ENCODE peak calls at places on chromosomes 3 and 15, in eight cellular contexts. N, E, G, O, Q, K, J and V are unnamed samples. For H3K9me3, the result is how much of the 10 kb centered on the place peaks cover.

GRCh38 chr3:116614795-116615362 is 94.7 kb upstream of the TUSC7 start:
- DNase-seq in N (no peak), E (peak), G (no peak), O (peak), Q (no peak), K (no peak), J (no peak), V (no peak)

GRCh38 chr3:134972836-134973455 is 177.9 kb downstream of the EPHB1 start:
- DNase-seq in N (no peak), E (no peak), G (no peak), O (no peak), Q (no peak), K (no peak), J (no peak), V (no peak)

GRCh38 chr3:168250415-168250861 is 154.7 kb upstream of the GOLIM4 start:
- DNase-seq in N (no peak), E (peak), G (no peak), O (peak), Q (no peak), K (no peak), J (no peak), V (no peak)

GRCh38 chr3:165800970-165801369 is 36.3 kb downstream of the BCHE start:
- DNase-seq in N (no peak), E (peak), G (no peak), O (no peak), Q (no peak), K (no peak), J (no peak), V (no peak)

GRCh38 chr15:29988689-29989088 is 94.1 kb upstream of the GOLGA8J start:
- DNase-seq in N (no peak), E (no peak), G (no peak), O (no peak), Q (no peak), K (no peak), J (no peak), V (no peak)

GRCh38 chr15:99385865-99386264 is 134.6 kb downstream of the LRRC28 start:
- DNase-seq in N (peak), E (peak), G (peak), O (peak), Q (no peak), K (peak), J (no peak), V (no peak)

GRCh38 chr3:2655229-2655701 is 454.9 kb downstream of the IL5RA start:
- DNase-seq in N (no peak), E (peak), G (no peak), O (no peak), Q (no peak), K (no peak), J (no peak), V (no peak)

GRCh38 chr3:67460841-67461240 is 193.6 kb downstream of the SUCLG2 start:
- DNase-seq in N (no peak), E (no peak), G (no peak), O (peak), Q (no peak), K (no peak), J (no peak), V (no peak)

GRCh38 chr15:68278345-68279217 is 1.0 kb downstream of the FEM1B start:
- DNase-seq in N (peak), E (peak), G (no peak), O (peak), Q (no peak), K (no peak), J (no peak), V (no peak)

GRCh38 chr3:143083781-143084180 is 35.8 kb upstream of the CHST2 start:
- DNase-seq in N (no peak), E (no peak), G (no peak), O (no peak), Q (no peak), K (no peak), J (no peak), V (no peak)

GRCh38 chr15:41502787-41503668 is 9.4 kb downstream of the ITPKA start:
- DNase-seq in N (no peak), E (no peak), G (no peak), O (no peak), Q (no peak), K (no peak), J (no peak), V (no peak)

GRCh38 chr3:53178246-53178645 is 17.2 kb downstream of the PRKCD start:
- DNase-seq in N (no peak), E (no peak), G (no peak), O (no peak), Q (no peak), K (no peak), J (no peak), V (no peak)

GRCh38 chr3:46943237-46944187 is 33.0 kb downstream of the CCDC12 start:
- DNase-seq in N (no peak), E (no peak), G (peak), O (no peak), Q (no peak), K (no peak), J (no peak), V (no peak)

GRCh38 chr3:108312656-108313055 is 16.3 kb downstream of the HHLA2 start:
- DNase-seq in N (no peak), E (peak), G (no peak), O (peak), Q (no peak), K (peak), J (no peak), V (no peak)

GRCh38 chr15:80066912-80067311 is 7.4 kb downstream of the ZFAND6 start:
- DNase-seq in N (no peak), E (no peak), G (no peak), O (no peak), Q (no peak), K (no peak), J (no peak), V (no peak)

GRCh38 chr3:157938154-157938774 is 168.0 kb downstream of the SHOX2 start:
- DNase-seq in N (no peak), E (peak), G (no peak), O (peak), Q (no peak), K (no peak), J (no peak), V (no peak)

GRCh38 chr15:99347609-99348008 is 96.3 kb downstream of the LRRC28 start:
- DNase-seq in N (no peak), E (no peak), G (no peak), O (peak), Q (no peak), K (no peak), J (no peak), V (no peak)

GRCh38 chr15:43463542-43463941 is 29.4 kb downstream of the TP53BP1 start:
- DNase-seq in N (no peak), E (peak), G (no peak), O (peak), Q (no peak), K (no peak), J (no peak), V (no peak)

GRCh38 chr3:138936763-138937689 is 9.9 kb downstream of the FOXL2 start:
- DNase-seq in N (no peak), E (no peak), G (no peak), O (no peak), Q (no peak), K (no peak), J (no peak), V (no peak)

GRCh38 chr3:186107148-186108105 is 1.5 kb downstream of the ETV5 start:
- DNase-seq in N (peak), E (peak), G (peak), O (peak), Q (peak), K (no peak), J (peak), V (peak)

GRCh38 chr3:13016083-13016725 is 57.0 kb downstream of the IQSEC1 start:
- DNase-seq in N (peak), E (no peak), G (peak), O (no peak), Q (peak), K (no peak), J (no peak), V (peak)

GRCh38 chr3:184562875-184563568 is 1.4 kb downstream of the EPHB3 start:
- DNase-seq in N (no peak), E (no peak), G (no peak), O (no peak), Q (no peak), K (no peak), J (no peak), V (no peak)

GRCh38 chr15:94400521-94401290 is 169.3 kb downstream of the MCTP2 start:
- DNase-seq in N (no peak), E (no peak), G (no peak), O (no peak), Q (no peak), K (no peak), J (no peak), V (no peak)

GRCh38 chr3:128555098-128555825 is 62.3 kb upstream of the GATA2 start:
- DNase-seq in N (peak), E (no peak), G (peak), O (peak), Q (no peak), K (no peak), J (no peak), V (no peak)

GRCh38 chr3:179660872-179661271 is 8.0 kb downstream of the USP13 start:
- DNase-seq in N (no peak), E (no peak), G (no peak), O (no peak), Q (no peak), K (no peak), J (no peak), V (no peak)

GRCh38 chr15:76905013-76905839 is at the start of gene SCAPER:
- DNase-seq in N (peak), E (peak), G (peak), O (peak), Q (peak), K (peak), J (peak), V (peak)

GRCh38 chr3:149377408-149378111 is at the start of gene TM4SF1:
- DNase-seq in N (no peak), E (peak), G (peak), O (peak), Q (no peak), K (peak), J (peak), V (no peak)

GRCh38 chr3:191339313-191339917 is 9.1 kb upstream of the UTS2B start:
- DNase-seq in N (no peak), E (no peak), G (no peak), O (no peak), Q (no peak), K (no peak), J (no peak), V (no peak)

GRCh38 chr3:127682576-127682975 is 9.8 kb downstream of the ABTB1 start:
- DNase-seq in N (no peak), E (no peak), G (no peak), O (no peak), Q (no peak), K (no peak), J (no peak), V (no peak)

GRCh38 chr3:77326586-77326985 is 286.7 kb downstream of the ROBO2 start:
- DNase-seq in N (no peak), E (no peak), G (no peak), O (no peak), Q (no peak), K (no peak), J (no peak), V (no peak)

GRCh38 chr15:94026458-94026967 is 204.8 kb upstream of the MCTP2 start:
- DNase-seq in N (no peak), E (peak), G (no peak), O (peak), Q (no peak), K (peak), J (no peak), V (no peak)

GRCh38 chr15:25641762-25642161 is 202.9 kb upstream of the UBE3A start:
- DNase-seq in N (no peak), E (no peak), G (no peak), O (no peak), Q (no peak), K (no peak), J (no peak), V (no peak)

GRCh38 chr15:20348291-20348899 is 193.2 kb downstream of the GOLGA6L6 start:
- DNase-seq in N (no peak), E (no peak), G (no peak), O (no peak), Q (no peak), K (no peak), J (no peak), V (no peak)
- H3K9me3 ChIP-seq in N (under half), E (under half), G (under half), O (under half), Q (under half), K (half or more), J (half or more), V (under half)

GRCh38 chr3:101230618-101231017 is 89.8 kb downstream of the IMPG2 start:
- DNase-seq in N (no peak), E (no peak), G (no peak), O (no peak), Q (no peak), K (no peak), J (no peak), V (no peak)
- H3K9me3 ChIP-seq in N (under half), E (under half), G (under half), O (under half), Q (under half), K (under half), J (under half), V (under half)

GRCh38 chr3:7876741-7877297 is 624.8 kb upstream of the LMCD1 start:
- DNase-seq in N (peak), E (no peak), G (no peak), O (peak), Q (no peak), K (no peak), J (no peak), V (no peak)

GRCh38 chr3:7877312-7877711 is 624.3 kb upstream of the LMCD1 start:
- DNase-seq in N (no peak), E (no peak), G (no peak), O (peak), Q (no peak), K (no peak), J (no peak), V (no peak)

GRCh38 chr3:7871161-7871560 is 630.5 kb upstream of the LMCD1 start:
- DNase-seq in N (no peak), E (no peak), G (no peak), O (no peak), Q (no peak), K (no peak), J (no peak), V (no peak)

GRCh38 chr3:7875858-7876442 is 625.7 kb upstream of the LMCD1 start:
- DNase-seq in N (no peak), E (peak), G (no peak), O (peak), Q (no peak), K (no peak), J (no peak), V (no peak)

DNA sequence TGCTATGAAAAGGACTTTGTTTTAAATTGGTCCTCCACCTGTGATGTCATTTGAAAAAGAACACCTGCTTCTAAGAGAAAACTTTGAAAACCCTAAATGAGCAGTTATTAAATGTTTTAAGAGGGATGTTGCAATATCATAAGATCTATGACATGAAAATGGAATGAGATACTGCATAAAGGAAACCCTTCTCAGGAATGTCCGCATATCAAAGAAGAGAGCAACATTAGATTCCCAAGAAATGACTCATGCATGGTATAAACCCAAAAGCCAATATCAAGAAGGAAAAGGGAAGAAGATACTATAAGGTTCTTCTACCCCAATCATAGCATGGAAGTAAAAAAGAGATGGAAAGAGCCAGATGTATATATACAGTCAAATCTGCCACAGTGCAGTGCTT is 627.5 kb upstream of the LMCD1 start:
- DNase-seq in N (no peak), E (peak), G (no peak), O (peak), Q (no peak), K (no peak), J (no peak), V (no peak)
- H3K9me3 ChIP-seq in N (under half), E (under half), G (under half), O (under half), Q (under half), K (under half), J (under half), V (under half)

GRCh38 chr15:62262305-62262941 is 97.3 kb upstream of the C2CD4B start:
- DNase-seq in N (no peak), E (peak), G (no peak), O (no peak), Q (no peak), K (no peak), J (no peak), V (no peak)
- H3K9me3 ChIP-seq in N (under half), E (under half), G (under half), O (under half), Q (under half), K (under half), J (under half), V (under half)

GRCh38 chr3:196789773-196790419 is 50.2 kb downstream of the PAK2 start:
- DNase-seq in N (no peak), E (no peak), G (no peak), O (no peak), Q (no peak), K (no peak), J (no peak), V (no peak)
- H3K9me3 ChIP-seq in N (under half), E (under half), G (under half), O (under half), Q (under half), K (under half), J (under half), V (under half)